ENCODE peak calls at places on chromosomes 7 and 10, in five cellular contexts. G is IMR-90, S is mesenchymal stem cell, A is H1, W is trophoblast cell. Q is an unnamed sample.

GRCh38 chr7:68148440-68148839 is 1151.8 kb downstream of the TYW1 start:
- DNase-seq in S (no peak), A (no peak), W (no peak), G (no peak), Q (no peak)

GRCh38 chr10:70761031-70761601 is 24.1 kb downstream of the TBATA start:
- DNase-seq in S (no peak), G (no peak), W (no peak), A (peak; percentile 58), Q (no peak)

GRCh38 chr7:70935854-70936253 is 196.1 kb upstream of the GALNT17 start:
- DNase-seq in A (no peak), S (no peak), W (no peak), G (no peak), Q (no peak)

GRCh38 chr7:50953303-50953702 is 170.6 kb upstream of the GRB10 start:
- DNase-seq in S (peak; percentile 35), W (peak; percentile 80), A (no peak), G (no peak), Q (no peak)

GRCh38 chr10:100529473-100530298 is at the start of gene NDUFB8:
- DNase-seq in G (peak; percentile 72), A (peak; percentile 95), W (peak; percentile 78), S (peak; percentile 82), Q (peak; percentile 77)

GRCh38 chr7:108026647-108027046 is 23.7 kb upstream of the LAMB1 start:
- DNase-seq in G (no peak), S (no peak), A (no peak), W (no peak), Q (no peak)

GRCh38 chr10:127853868-127854768 is 38.6 kb downstream of the CLRN3 start:
- DNase-seq in G (peak; percentile 47), W (peak; percentile 65), A (peak; percentile 85), S (peak; percentile 70), Q (peak; percentile 73)

GRCh38 chr7:84510501-84510900 is 315.9 kb upstream of the SEMA3A start:
- DNase-seq in G (peak; percentile 78), W (no peak), A (no peak), S (peak; percentile 46), Q (no peak)

GRCh38 chr7:130096243-130096827 is 26.0 kb downstream of the KLHDC10 start:
- DNase-seq in A (no peak), G (no peak), S (no peak), W (no peak), Q (no peak)

GRCh38 chr10:50367732-50368131 is 116.4 kb upstream of the ASAH2 start:
- DNase-seq in S (peak; percentile 42), G (peak; percentile 54), W (no peak), A (no peak), Q (no peak)

GRCh38 chr7:145219461-145219860 is 383.6 kb upstream of the TPK1 start:
- DNase-seq in S (no peak), W (peak; percentile 14), G (no peak), A (no peak), Q (no peak)

GRCh38 chr10:1968257-1969025 is 231.1 kb upstream of the ADARB2 start:
- DNase-seq in W (no peak), S (no peak), A (no peak), G (no peak), Q (no peak)

GRCh38 chr7:27423290-27423689 is 180.7 kb downstream of the EVX1 start:
- DNase-seq in A (no peak), W (no peak), G (no peak), S (no peak), Q (no peak)

GRCh38 chr7:42843209-42843800 is 68.6 kb downstream of the C7orf25 start:
- DNase-seq in A (no peak), W (no peak), G (peak; percentile 31), S (peak; percentile 54), Q (peak; percentile 29)

GRCh38 chr10:114083040-114083439 is 39.4 kb downstream of the ADRB1 start:
- DNase-seq in G (no peak), S (no peak), W (no peak), A (no peak), Q (no peak)

GRCh38 chr7:371779-372545 is 82.0 kb downstream of the FOXL3 start:
- DNase-seq in W (no peak), S (no peak), A (peak; percentile 39), G (no peak), Q (no peak)

GRCh38 chr10:111146025-111146640 is 69.3 kb downstream of the ADRA2A start:
- DNase-seq in S (no peak), A (no peak), G (no peak), W (no peak), Q (no peak)

GRCh38 chr10:13346280-13346819 is 1.7 kb downstream of the SEPHS1 start:
- DNase-seq in A (no peak), S (peak; percentile 61), G (peak; percentile 71), W (no peak), Q (no peak)

GRCh38 chr7:64774204-64774842 is 19.9 kb upstream of the ZNF138 start:
- DNase-seq in W (no peak), G (no peak), S (no peak), A (no peak), Q (no peak)

GRCh38 chr7:32616625-32617024 is 121.3 kb downstream of the AVL9 start:
- DNase-seq in A (no peak), W (peak; percentile 62), G (peak; percentile 74), S (peak; percentile 78), Q (no peak)

GRCh38 chr10:106355450-106355849 is 809.1 kb downstream of the SORCS1 start:
- DNase-seq in W (no peak), S (no peak), G (no peak), A (peak; percentile 60), Q (no peak)

GRCh38 chr10:100519321-100520051 is at the start of gene SEC31B:
- DNase-seq in A (peak; percentile 84), G (no peak), W (no peak), S (peak; percentile 44), Q (peak; percentile 54)

GRCh38 chr7:155228459-155228845 is 69.2 kb upstream of the INSIG1 start:
- DNase-seq in G (peak; percentile 45), S (peak; percentile 17), A (no peak), W (peak; percentile 96), Q (no peak)

GRCh38 chr7:127389321-127389720 is 3.2 kb downstream of the ZNF800 start:
- DNase-seq in S (no peak), W (no peak), G (no peak), A (no peak), Q (no peak)

GRCh38 chr10:72045586-72045985 is 42.8 kb downstream of the SPOCK2 start:
- DNase-seq in A (no peak), S (peak; percentile 29), G (no peak), W (no peak), Q (no peak)

GRCh38 chr7:21253740-21254687 is 173.9 kb upstream of the SP4 start:
- DNase-seq in A (peak; percentile 81), W (peak; percentile 31), G (peak; percentile 26), S (peak; percentile 69), Q (peak; percentile 85)

GRCh38 chr10:77428776-77429395 is 208.7 kb downstream of the KCNMA1 start:
- DNase-seq in W (peak; percentile 60), S (peak; percentile 74), G (peak; percentile 82), A (peak; percentile 60), Q (no peak)

GRCh38 chr7:156752371-156753297 is 112.1 kb downstream of the RNF32 start:
- DNase-seq in W (no peak), A (no peak), G (peak; percentile 83), S (peak; percentile 68), Q (peak; percentile 56)

GRCh38 chr10:93315261-93315660 is 166.9 kb downstream of the MYOF start:
- DNase-seq in G (no peak), A (no peak), S (no peak), W (no peak), Q (no peak)

GRCh38 chr7:45084336-45084735 is 4.4 kb downstream of the NACAD start:
- DNase-seq in W (no peak), G (no peak), A (no peak), S (no peak), Q (no peak)

GRCh38 chr10:131650771-131651673 is 249.8 kb upstream of the PPP2R2D start:
- DNase-seq in A (peak; percentile 46), S (no peak), W (no peak), G (no peak), Q (no peak)

GRCh38 chr10:131213651-131214505 is 97.6 kb downstream of the TCERG1L start:
- DNase-seq in A (no peak), G (no peak), W (peak; percentile 32), S (no peak), Q (no peak)

GRCh38 chr7:81408728-81409127 is 361.1 kb downstream of the HGF start:
- DNase-seq in A (no peak), W (no peak), G (peak; percentile 23), S (no peak), Q (no peak)

GRCh38 chr10:5563237-5563961 is 38.6 kb downstream of the CALML3 start:
- DNase-seq in G (no peak), A (no peak), S (peak; percentile 46), W (no peak), Q (no peak)
- H3K14ac ChIP-seq in G (no peak overlapping the region), A (no peak overlapping the region), S (no peak overlapping the region), W (peak overlapping the region; percentile 88), Q (no peak overlapping the region)

DNA sequence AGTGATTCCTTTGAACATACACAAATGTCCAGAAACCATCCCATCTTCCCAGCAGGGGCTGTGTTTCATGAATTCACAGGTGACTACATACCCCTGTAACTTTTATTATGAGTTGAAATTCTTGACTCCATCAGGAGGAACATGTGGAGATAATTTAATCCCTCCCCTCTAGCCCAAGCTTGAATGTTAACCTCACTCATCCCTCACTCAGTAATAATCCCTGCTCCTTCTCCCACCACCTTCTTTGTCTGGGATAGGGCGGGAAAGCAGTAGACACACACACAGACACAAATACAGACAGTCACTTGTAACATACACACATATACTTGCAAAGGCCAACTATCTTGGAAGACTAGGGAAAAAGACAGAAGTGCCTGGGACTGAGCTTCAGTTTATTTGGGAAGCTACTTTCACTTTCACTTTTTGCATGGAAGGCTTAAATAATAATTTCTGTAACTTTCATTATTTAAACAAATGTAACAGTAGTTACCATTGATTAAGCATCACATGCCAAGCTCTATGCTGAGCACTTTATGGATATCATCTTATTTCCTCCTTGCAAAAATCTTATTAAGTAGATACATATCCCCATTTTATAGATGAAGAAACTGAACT is 7.3 kb downstream of the AASS start:
- DNase-seq in S (peak; percentile 63), A (no peak), W (no peak), G (peak; percentile 18), Q (no peak)
- H3K4me3 ChIP-seq in S (no peak overlapping the region), A (peak overlapping the region; percentile 86), W (no peak overlapping the region), G (peak overlapping the region; percentile 93), Q (no peak overlapping the region)

GRCh38 chr7:52944916-52945315 is 90.5 kb upstream of the POM121L12 start:
- DNase-seq in G (no peak), A (no peak), S (peak; percentile 2), W (no peak), Q (no peak)
- H3K14ac ChIP-seq in G (no peak overlapping the region), A (no peak overlapping the region), S (no peak overlapping the region), W (no peak overlapping the region), Q (no peak overlapping the region)

DNA sequence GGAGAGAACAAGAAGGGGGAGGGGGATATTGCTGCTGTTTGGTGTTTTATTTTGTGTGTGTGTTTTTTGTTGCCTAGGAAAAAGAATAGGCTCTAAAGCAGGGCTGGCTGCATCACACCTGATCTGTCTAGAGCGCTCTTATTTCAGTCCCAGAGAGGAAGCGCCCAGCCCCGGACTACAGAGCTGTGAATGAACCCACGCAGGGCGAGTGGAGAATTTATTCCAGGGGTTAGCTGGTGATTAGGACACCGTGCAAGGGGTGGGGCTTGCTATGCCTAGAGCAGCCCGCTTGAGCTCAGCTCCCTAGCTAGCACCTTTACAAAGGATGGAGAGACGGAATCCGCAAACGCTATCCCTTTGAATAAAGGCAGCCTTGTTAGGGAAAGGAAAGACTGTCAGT is 642 bp upstream of the FAM13C start:
- DNase-seq in G (peak; percentile 33), A (peak; percentile 66), S (peak; percentile 63), W (peak; percentile 49), Q (peak; percentile 64)
- H3K4me3 ChIP-seq in G (peak overlapping the region; percentile 84), A (peak overlapping the region; percentile 36), S (no peak overlapping the region), W (no peak overlapping the region), Q (peak overlapping the region; percentile 76)

GRCh38 chr7:150368884-150369739 is 490 bp downstream of the REPIN1 start:
- DNase-seq in A (peak; percentile 86), W (peak; percentile 67), S (peak; percentile 93), G (peak; percentile 67), Q (peak; percentile 72)
- H3K14ac ChIP-seq in A (no peak overlapping the region), W (peak overlapping the region; percentile 99), S (peak overlapping the region; percentile 83), G (peak overlapping the region; percentile 99), Q (peak overlapping the region; percentile 71)

Q was measured in neuronal stem cell.